ENCODE peak calls at places on chromosomes 6 and 20, in nine cellular contexts. W, N, L, J, R, M, E, A and Q are unnamed samples.

GRCh38 chr20:11166716-11167115 is 492.9 kb upstream of the JAG1 start:
- DNase-seq in W (no peak), N (no peak), L (no peak), J (no peak), R (no peak), M (no peak), E (no peak), A (peak; percentile 30), Q (no peak)

GRCh38 chr6:46505693-46506512 is 14.7 kb upstream of the RCAN2 start:
- DNase-seq in W (no peak), N (peak; percentile 38), L (no peak), J (no peak), R (no peak), M (no peak), E (no peak), A (no peak), Q (no peak)

GRCh38 chr20:49245921-49246740 is 26.9 kb downstream of the DDX27 start:
- DNase-seq in W (peak; percentile 4), N (no peak), L (no peak), J (no peak), R (no peak), M (no peak), E (no peak), A (peak; percentile 69), Q (peak; percentile 33)

GRCh38 chr6:12848969-12849368 is 132.4 kb downstream of the PHACTR1 start:
- DNase-seq in W (no peak), N (no peak), L (no peak), J (no peak), R (no peak), M (no peak), E (no peak), A (no peak), Q (no peak)

GRCh38 chr6:111113731-111114438 is 26.6 kb downstream of the SLC16A10 start:
- DNase-seq in W (no peak), N (peak; percentile 44), L (peak; percentile 30), J (no peak), R (no peak), M (peak; percentile 42), E (peak; percentile 3), A (peak; percentile 59), Q (no peak)

GRCh38 chr6:67884442-67884841 is 750.6 kb upstream of the ADGRB3 start:
- DNase-seq in W (no peak), N (no peak), L (no peak), J (no peak), R (no peak), M (no peak), E (no peak), A (no peak), Q (no peak)

GRCh38 chr6:26126394-26127221 is 39.4 kb downstream of the HFE start:
- DNase-seq in W (no peak), N (no peak), L (no peak), J (no peak), R (no peak), M (no peak), E (no peak), A (no peak), Q (no peak)

GRCh38 chr6:104940881-104941693 is 15.8 kb upstream of the LIN28B start:
- DNase-seq in W (peak; percentile 30), N (no peak), L (no peak), J (no peak), R (no peak), M (no peak), E (peak; percentile 43), A (peak; percentile 35), Q (no peak)

GRCh38 chr6:145736854-145737181 is 1.5 kb upstream of the EPM2A start:
- DNase-seq in W (no peak), N (no peak), L (no peak), J (no peak), R (no peak), M (no peak), E (no peak), A (peak; percentile 66), Q (no peak)

GRCh38 chr6:17120019-17120418 is 18.2 kb downstream of the STMND1 start:
- DNase-seq in W (no peak), N (no peak), L (no peak), J (peak; percentile 15), R (no peak), M (no peak), E (no peak), A (no peak), Q (no peak)

GRCh38 chr6:127481081-127481480 is 21.9 kb upstream of the KIAA0408 start:
- DNase-seq in W (no peak), N (no peak), L (no peak), J (no peak), R (no peak), M (no peak), E (no peak), A (no peak), Q (no peak)